ENCODE peak calls at places on chromosomes 12 and 14, in four cellular contexts. One of them, this sample, is unnamed. For H3K4me1, the result is how much of the 10 kb centered on the place peaks cover.

GRCh38 chr14:102540310-102541028 is 30.9 kb upstream of the ANKRD9 start:
- DNase-seq in HCT116: no peak
- DNase-seq in heart right ventricle: no peak
- DNase-seq in kidney: no peak
- DNase-seq in this sample: no peak

GRCh38 chr12:68367903-68368302 is 35.7 kb upstream of the MDM1 start:
- DNase-seq in kidney: no peak
- DNase-seq in heart right ventricle: no peak
- DNase-seq in HCT116: no peak
- DNase-seq in this sample: no peak

GRCh38 chr12:21828779-21829178 is 54.3 kb upstream of the KCNJ8 start:
- DNase-seq in kidney: no peak
- DNase-seq in heart right ventricle: no peak
- DNase-seq in HCT116: no peak
- DNase-seq in this sample: peak

GRCh38 chr14:56189306-56189705 is 71.1 kb downstream of the PELI2 start:
- DNase-seq in heart right ventricle: no peak
- DNase-seq in kidney: no peak
- DNase-seq in HCT116: no peak
- DNase-seq in this sample: no peak

GRCh38 chr12:42144174-42144423 is 575 bp downstream of the GXYLT1 start:
- DNase-seq in kidney: no peak
- DNase-seq in heart right ventricle: no peak
- DNase-seq in HCT116: no peak
- DNase-seq in this sample: peak

GRCh38 chr12:110247340-110248095 is 33.5 kb upstream of the ATP2A2 start:
- DNase-seq in kidney: peak
- DNase-seq in HCT116: no peak
- DNase-seq in heart right ventricle: peak
- DNase-seq in this sample: no peak

GRCh38 chr14:75610839-75611238 is 32.4 kb downstream of the FLVCR2 start:
- DNase-seq in heart right ventricle: no peak
- DNase-seq in HCT116: no peak
- DNase-seq in kidney: no peak
- DNase-seq in this sample: peak

GRCh38 chr12:127588224-127588623 is 678.7 kb upstream of the TMEM132C start:
- DNase-seq in kidney: no peak
- DNase-seq in heart right ventricle: no peak
- DNase-seq in HCT116: no peak
- DNase-seq in this sample: no peak

GRCh38 chr14:76227450-76228050 is 75.8 kb downstream of the GPATCH2L start:
- DNase-seq in kidney: no peak
- DNase-seq in HCT116: no peak
- DNase-seq in heart right ventricle: no peak
- DNase-seq in this sample: no peak

GRCh38 chr12:62631531-62632520 is 165.2 kb downstream of the MON2 start:
- DNase-seq in HCT116: no peak
- DNase-seq in kidney: peak
- DNase-seq in heart right ventricle: peak
- DNase-seq in this sample: peak

GRCh38 chr12:122820138-122820537 is 15.1 kb upstream of the HIP1R start:
- DNase-seq in kidney: no peak
- DNase-seq in heart right ventricle: no peak
- DNase-seq in HCT116: no peak
- DNase-seq in this sample: no peak

GRCh38 chr14:31881531-31882310 is 195.4 kb upstream of the ARHGAP5 start:
- DNase-seq in HCT116: no peak
- DNase-seq in kidney: no peak
- DNase-seq in heart right ventricle: no peak
- DNase-seq in this sample: no peak

GRCh38 chr12:108807476-108807875 is 49.9 kb downstream of the SSH1 start:
- DNase-seq in heart right ventricle: no peak
- DNase-seq in HCT116: no peak
- DNase-seq in kidney: no peak
- DNase-seq in this sample: no peak

GRCh38 chr12:111166779-111167540 is 201.9 kb downstream of the PHETA1 start:
- DNase-seq in HCT116: no peak
- DNase-seq in heart right ventricle: peak
- DNase-seq in kidney: peak
- DNase-seq in this sample: no peak

GRCh38 chr12:109550310-109550680 is 23.0 kb downstream of the MMAB start:
- DNase-seq in HCT116: no peak
- DNase-seq in kidney: peak
- DNase-seq in heart right ventricle: no peak
- DNase-seq in this sample: no peak

GRCh38 chr14:72892103-72892878 is 1.6 kb downstream of the DPF3 start:
- DNase-seq in heart right ventricle: peak
- DNase-seq in HCT116: no peak
- DNase-seq in kidney: peak
- DNase-seq in this sample: no peak

GRCh38 chr12:47990351-47991105 is 13.7 kb downstream of the COL2A1 start:
- DNase-seq in heart right ventricle: no peak
- DNase-seq in kidney: peak
- DNase-seq in HCT116: no peak
- DNase-seq in this sample: no peak

GRCh38 chr14:91732859-91733477 is 1.1 kb upstream of the CATSPERB start:
- DNase-seq in kidney: no peak
- DNase-seq in heart right ventricle: no peak
- DNase-seq in HCT116: no peak
- DNase-seq in this sample: no peak

GRCh38 chr12:50059440-50060119 is 2.2 kb downstream of the ASIC1 start:
- DNase-seq in kidney: peak
- DNase-seq in HCT116: no peak
- DNase-seq in heart right ventricle: no peak
- DNase-seq in this sample: no peak

GRCh38 chr12:102543494-102543893 is 63.1 kb upstream of the IGF1 start:
- DNase-seq in heart right ventricle: no peak
- DNase-seq in kidney: no peak
- DNase-seq in HCT116: no peak
- DNase-seq in this sample: no peak

GRCh38 chr14:98633380-98633779 is 638.6 kb downstream of the BCL11B start:
- DNase-seq in kidney: no peak
- DNase-seq in heart right ventricle: no peak
- DNase-seq in HCT116: no peak
- DNase-seq in this sample: peak

GRCh38 chr14:37620856-37621255 is 25.4 kb downstream of the TTC6 start:
- DNase-seq in heart right ventricle: no peak
- DNase-seq in HCT116: no peak
- DNase-seq in kidney: no peak
- DNase-seq in this sample: no peak

GRCh38 chr14:61632401-61633195 is 62.7 kb upstream of the HIF1A start:
- DNase-seq in kidney: no peak
- DNase-seq in heart right ventricle: no peak
- DNase-seq in HCT116: no peak
- DNase-seq in this sample: no peak

GRCh38 chr12:109098671-109099070 is 1.3 kb downstream of the UNG start:
- DNase-seq in heart right ventricle: no peak
- DNase-seq in kidney: no peak
- DNase-seq in HCT116: no peak
- DNase-seq in this sample: no peak

GRCh38 chr14:23640524-23641141 is 4.5 kb downstream of the DHRS2 start:
- DNase-seq in HCT116: no peak
- DNase-seq in kidney: peak
- DNase-seq in heart right ventricle: peak
- DNase-seq in this sample: peak

GRCh38 chr12:95215925-95216324 is 1.3 kb downstream of the FGD6 start:
- DNase-seq in HCT116: no peak
- DNase-seq in kidney: no peak
- DNase-seq in heart right ventricle: no peak
- DNase-seq in this sample: no peak

GRCh38 chr12:11961686-11962085 is 109.1 kb upstream of the BCL2L14 start:
- DNase-seq in kidney: no peak
- DNase-seq in heart right ventricle: no peak
- DNase-seq in HCT116: no peak
- DNase-seq in this sample: no peak

GRCh38 chr12:125249066-125249824 is 184.0 kb downstream of the AACS start:
- DNase-seq in heart right ventricle: no peak
- DNase-seq in kidney: no peak
- DNase-seq in HCT116: no peak
- DNase-seq in this sample: no peak

GRCh38 chr12:132111641-132112304 is 32.3 kb downstream of the DDX51 start:
- DNase-seq in HCT116: no peak
- DNase-seq in kidney: no peak
- DNase-seq in heart right ventricle: no peak
- DNase-seq in this sample: no peak
- H3K4me1 ChIP-seq in HCT116: under half
- H3K4me1 ChIP-seq in kidney: under half
- H3K4me1 ChIP-seq in heart right ventricle: under half
- H3K4me1 ChIP-seq in this sample: under half

GRCh38 chr14:85514487-85514886 is 15.5 kb upstream of the FLRT2 start:
- DNase-seq in kidney: no peak
- DNase-seq in HCT116: no peak
- DNase-seq in heart right ventricle: no peak
- DNase-seq in this sample: no peak

GRCh38 chr14:85508863-85509262 is 21.1 kb upstream of the FLRT2 start:
- DNase-seq in kidney: no peak
- DNase-seq in HCT116: no peak
- DNase-seq in heart right ventricle: no peak
- DNase-seq in this sample: no peak

GRCh38 chr14:85516239-85517112 is 13.5 kb upstream of the FLRT2 start:
- DNase-seq in heart right ventricle: no peak
- DNase-seq in HCT116: no peak
- DNase-seq in kidney: no peak
- DNase-seq in this sample: no peak

GRCh38 chr14:85517113-85517688 is 12.7 kb upstream of the FLRT2 start:
- DNase-seq in kidney: no peak
- DNase-seq in heart right ventricle: no peak
- DNase-seq in HCT116: no peak
- DNase-seq in this sample: no peak

DNA sequence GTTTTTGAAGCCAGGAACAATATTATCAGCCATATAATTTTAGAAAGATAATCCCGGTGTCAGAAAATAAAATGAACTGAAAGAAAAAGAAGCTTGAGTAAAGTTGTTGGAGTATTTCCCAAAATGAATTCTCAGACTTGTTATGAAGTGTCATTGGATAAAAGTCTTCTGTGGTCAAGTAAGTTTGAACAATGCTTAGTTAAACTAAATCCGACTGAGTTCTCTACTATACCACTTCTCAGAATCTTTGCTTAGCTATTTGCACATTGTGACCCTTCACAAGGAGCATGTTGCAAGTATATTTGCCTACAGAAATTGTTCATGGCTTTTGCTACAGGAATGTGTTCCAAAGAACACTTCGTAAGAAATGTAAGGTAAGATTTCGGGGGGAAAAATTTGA is 17.5 kb upstream of the FLRT2 start:
- DNase-seq in kidney: no peak
- DNase-seq in HCT116: no peak
- DNase-seq in heart right ventricle: no peak
- DNase-seq in this sample: no peak
- TF ChIP-seq CTCF in kidney: no peak
- TF ChIP-seq CTCF in HCT116: no peak
- TF ChIP-seq CTCF in heart right ventricle: no peak
- TF ChIP-seq CTCF in this sample: no peak

GRCh38 chr14:95635051-95635450 is 51.2 kb upstream of the TCL1B start:
- DNase-seq in HCT116: no peak
- DNase-seq in kidney: no peak
- DNase-seq in heart right ventricle: no peak
- DNase-seq in this sample: no peak
- H3K27ac ChIP-seq in HCT116: no peak
- H3K27ac ChIP-seq in kidney: no peak
- H3K27ac ChIP-seq in heart right ventricle: no peak
- H3K27ac ChIP-seq in this sample: no peak

GRCh38 chr14:77599894-77600293 is 16.5 kb downstream of the SPTLC2 start:
- DNase-seq in HCT116: no peak
- DNase-seq in heart right ventricle: no peak
- DNase-seq in kidney: no peak
- DNase-seq in this sample: no peak
- H3K4me1 ChIP-seq in HCT116: half or more
- H3K4me1 ChIP-seq in heart right ventricle: under half
- H3K4me1 ChIP-seq in kidney: under half
- H3K4me1 ChIP-seq in this sample: under half

GRCh38 chr12:121079736-121080272 is 40.8 kb upstream of the OASL start:
- DNase-seq in heart right ventricle: no peak
- DNase-seq in HCT116: no peak
- DNase-seq in kidney: no peak
- DNase-seq in this sample: no peak
- TF ChIP-seq CTCF in heart right ventricle: no peak
- TF ChIP-seq CTCF in HCT116: no peak
- TF ChIP-seq CTCF in kidney: no peak
- TF ChIP-seq CTCF in this sample: no peak

This sample was measured in adrenal gland.